ENCODE peak calls at places on chromosome 12, in four cellular contexts. S, X, B and F are unnamed samples.

GRCh38 chr12:48045061-48045846 is 41.0 kb upstream of the COL2A1 start:
- DNase-seq in X (no peak), B (no peak), S (no peak), F (no peak)

GRCh38 chr12:132142679-132143327 is 1.3 kb downstream of the DDX51 start:
- DNase-seq in S (peak), B (no peak), X (peak), F (no peak)

GRCh38 chr12:53530920-53531319 is 23.6 kb upstream of the NPFF start:
- DNase-seq in X (no peak), B (no peak), S (no peak), F (no peak)

GRCh38 chr12:68868043-68868790 is 60.2 kb downstream of the MDM2 start:
- DNase-seq in B (no peak), S (no peak), X (no peak), F (no peak)

GRCh38 chr12:47422656-47423055 is 283.2 kb downstream of the RPAP3 start:
- DNase-seq in S (no peak), X (no peak), B (no peak), F (no peak)

GRCh38 chr12:34597548-34598351 is 575.5 kb downstream of the ALG10 start:
- DNase-seq in X (peak), B (no peak), S (no peak), F (no peak)

GRCh38 chr12:23950011-23950774 is 723 bp upstream of the SOX5 start:
- DNase-seq in B (no peak), S (no peak), X (no peak), F (no peak)

GRCh38 chr12:2894961-2895360 is 4.3 kb downstream of the TULP3 start:
- DNase-seq in S (no peak), X (no peak), B (no peak), F (no peak)

GRCh38 chr12:88493651-88494050 is 86.6 kb downstream of the KITLG start:
- DNase-seq in B (no peak), X (no peak), S (no peak), F (no peak)

GRCh38 chr12:4307593-4308333 is 13.2 kb upstream of the TIGAR start:
- DNase-seq in S (peak), B (peak), X (peak), F (peak)

GRCh38 chr12:48198619-48198973 is 4.5 kb downstream of the OR10AD1 start:
- DNase-seq in S (peak), X (peak), B (peak), F (no peak)

GRCh38 chr12:46439793-46440511 is 67.4 kb upstream of the SLC38A2 start:
- DNase-seq in S (no peak), B (no peak), X (no peak), F (no peak)

GRCh38 chr12:89768586-89769482 is 60.2 kb upstream of the ATP2B1 start:
- DNase-seq in B (no peak), S (no peak), X (no peak), F (no peak)

GRCh38 chr12:10540776-10541205 is 35.1 kb downstream of the EIF2S3B start:
- DNase-seq in S (no peak), B (no peak), X (no peak), F (no peak)

GRCh38 chr12:49764126-49764525 is 22.8 kb downstream of the TMBIM6 start:
- DNase-seq in S (no peak), B (no peak), X (peak), F (no peak)

GRCh38 chr12:67057072-67057471 is 212.1 kb upstream of the CAND1 start:
- DNase-seq in S (no peak), B (no peak), X (no peak), F (no peak)

GRCh38 chr12:132129007-132129406 is 15.1 kb downstream of the DDX51 start:
- DNase-seq in B (no peak), S (no peak), X (no peak), F (no peak)

GRCh38 chr12:15278816-15279658 is 43.3 kb upstream of the PTPRO start:
- DNase-seq in B (peak), X (peak), S (peak), F (peak)

GRCh38 chr12:47391566-47391965 is 311.8 kb upstream of the AMIGO2 start:
- DNase-seq in S (no peak), X (no peak), B (no peak), F (no peak)

GRCh38 chr12:94429633-94430032 is 30.0 kb downstream of the CEP83 start:
- DNase-seq in S (no peak), X (no peak), B (no peak), F (no peak)

GRCh38 chr12:112381421-112381897 is 772 bp downstream of the HECTD4 start:
- DNase-seq in X (peak), B (no peak), S (no peak), F (no peak)

GRCh38 chr12:117367006-117367638 is 5.7 kb upstream of the NOS1 start:
- DNase-seq in S (peak), B (peak), X (peak), F (peak)

GRCh38 chr12:51025748-51026654 is at the start of gene SLC11A2:
- DNase-seq in X (peak), B (peak), S (peak), F (peak)
- TF ChIP-seq POLR2A in X (no peak), B (peak), S (peak), F (peak)

DNA sequence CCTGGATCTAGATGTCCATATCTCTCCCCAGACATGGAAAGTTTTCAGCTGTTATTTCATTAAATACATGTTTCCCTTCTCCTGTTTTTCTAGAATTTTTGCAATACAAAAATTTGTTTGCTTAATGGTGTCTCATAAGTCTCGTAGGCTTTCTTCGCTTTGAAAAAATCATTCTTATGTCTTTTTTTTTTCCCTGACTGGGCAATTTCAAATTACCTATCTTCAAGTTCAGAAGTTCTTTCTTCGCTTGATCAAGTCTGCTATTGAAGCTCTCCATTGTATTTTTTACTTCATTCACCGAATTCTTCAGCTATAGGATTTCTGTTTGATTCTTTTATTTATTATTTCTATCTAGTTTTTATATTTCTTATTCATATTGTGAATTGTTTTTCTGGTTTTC is 130.2 kb upstream of the WSCD2 start:
- DNase-seq in X (no peak), B (no peak), S (no peak), F (no peak)
- TF ChIP-seq POLR2A in X (no peak), B (no peak), S (no peak), F (no peak)

GRCh38 chr12:124699878-124700277 is 132.5 kb upstream of the NCOR2 start:
- DNase-seq in S (no peak), B (no peak), X (no peak), F (no peak)

GRCh38 chr12:124702736-124703135 is 135.3 kb upstream of the NCOR2 start:
- DNase-seq in X (no peak), S (no peak), B (no peak), F (no peak)

GRCh38 chr12:124698998-124699305 is 131.5 kb upstream of the NCOR2 start:
- DNase-seq in B (no peak), X (no peak), S (no peak), F (no peak)

GRCh38 chr12:124698211-124698997 is 131.0 kb upstream of the NCOR2 start:
- DNase-seq in S (no peak), B (no peak), X (no peak), F (no peak)

GRCh38 chr12:124700810-124701594 is 133.6 kb upstream of the NCOR2 start:
- DNase-seq in B (peak), X (no peak), S (peak), F (no peak)
- TF ChIP-seq POLR2A in B (no peak), X (no peak), S (peak), F (no peak)

DNA sequence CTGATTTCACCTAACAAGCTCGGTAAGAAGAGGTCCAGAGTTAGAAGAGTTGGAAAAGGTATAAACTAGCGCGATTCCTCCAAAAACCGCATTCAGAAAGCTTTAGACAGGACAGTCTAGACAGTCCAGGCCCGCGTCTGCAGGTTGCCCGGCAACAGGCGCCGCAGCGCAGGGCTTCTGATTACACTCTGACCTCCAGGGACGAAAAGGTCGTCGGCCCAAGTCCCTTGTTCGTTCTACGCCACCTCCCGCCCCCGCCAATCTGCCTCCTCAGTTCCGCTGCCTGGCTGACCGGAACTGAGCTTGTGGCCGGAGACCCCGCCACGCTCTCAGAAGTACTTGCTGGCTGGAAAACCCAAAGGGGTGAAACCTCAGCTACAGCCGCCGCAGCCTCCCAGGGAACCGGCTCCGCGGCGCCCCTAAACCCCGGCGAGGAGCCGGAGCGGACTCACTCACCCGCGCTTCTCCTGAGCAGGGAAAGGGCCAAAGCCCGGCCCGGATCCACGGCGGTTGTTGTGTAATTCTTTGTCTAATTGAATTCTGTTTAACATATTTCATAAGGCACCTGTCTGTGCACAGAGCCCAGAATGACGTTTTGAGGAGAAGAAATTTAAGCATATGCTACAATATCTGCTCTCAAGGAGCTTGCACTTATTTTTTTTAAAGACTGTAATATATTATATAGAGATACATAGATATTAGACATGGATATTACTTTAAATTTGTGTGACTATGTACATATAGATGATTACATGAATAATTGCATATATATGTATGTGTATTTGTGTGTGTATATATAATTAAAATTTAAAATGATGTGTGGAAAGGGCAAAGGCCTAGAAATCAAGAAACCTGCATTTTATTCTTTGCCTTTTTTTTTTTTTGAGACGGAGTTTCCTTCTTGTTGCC is at the start of gene CAPS2:
- DNase-seq in X (peak), S (peak), B (peak), F (peak)
- TF ChIP-seq POLR2A in X (no peak), S (no peak), B (peak), F (no peak)

DNA sequence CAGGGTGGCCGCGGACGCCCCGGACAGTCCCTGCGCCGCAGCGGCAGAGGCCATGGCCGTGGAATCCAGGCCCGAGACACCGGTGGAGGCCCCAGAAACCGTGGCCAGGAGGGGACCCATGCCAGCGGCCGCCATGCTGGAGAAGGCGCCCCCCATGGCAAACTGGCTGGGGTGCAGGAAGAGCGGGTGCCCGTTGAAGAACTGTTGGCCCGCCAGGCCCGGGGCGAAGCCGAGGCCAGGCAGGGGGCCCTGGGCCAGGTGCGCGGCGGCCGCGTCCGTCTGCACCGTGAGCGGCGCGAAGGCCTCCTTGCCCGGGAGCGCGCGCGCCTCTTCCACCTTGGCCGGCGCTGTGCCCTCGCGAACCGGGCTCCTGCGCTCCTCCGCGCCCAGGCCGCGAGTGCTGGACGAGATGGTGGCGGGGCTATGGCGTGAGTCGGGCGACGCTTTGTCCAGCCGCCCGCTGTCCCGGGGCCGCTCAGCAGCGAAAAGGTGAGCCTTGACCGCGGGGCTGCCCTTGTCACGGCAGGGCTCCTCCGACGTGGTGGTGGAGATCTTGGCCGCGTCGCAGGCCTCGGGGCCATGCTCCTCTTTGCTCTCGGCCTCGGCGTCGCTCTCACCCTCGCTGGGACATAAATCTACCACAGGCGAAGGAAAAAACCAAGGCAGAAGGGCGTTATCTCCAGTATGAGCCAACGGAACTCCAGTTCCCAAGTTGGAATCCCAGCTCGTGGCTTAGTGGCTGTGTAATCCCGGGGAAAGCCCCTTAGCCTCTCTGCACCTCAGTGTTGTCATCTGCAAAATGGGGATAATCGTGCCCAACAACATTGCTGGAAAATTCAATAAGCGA is 9.6 kb downstream of the TBX3 start:
- DNase-seq in S (no peak), X (no peak), B (no peak), F (no peak)
- TF ChIP-seq POLR2A in S (no peak), X (no peak), B (no peak), F (no peak)